ENCODE peak calls at places on chromosomes 3 and 15, in five cellular contexts. S, V, A, D and C are unnamed samples.

GRCh38 chr3:134650431-134651346 is at the start of gene KY:
- DNase-seq in S (no peak), D (peak), V (no peak), A (peak), C (no peak)

GRCh38 chr15:71730277-71731144 is 79.8 kb upstream of the NR2E3 start:
- DNase-seq in D (no peak), V (peak), S (no peak), A (peak), C (no peak)

GRCh38 chr3:133125802-133126201 is 87.6 kb downstream of the TMEM108 start:
- DNase-seq in A (no peak), S (no peak), D (no peak), V (no peak), C (no peak)

GRCh38 chr15:69232144-69232543 is 66.6 kb upstream of the PAQR5 start:
- DNase-seq in D (no peak), V (no peak), A (peak), S (no peak), C (no peak)

GRCh38 chr3:117246771-117247555 is 537.4 kb downstream of the TUSC7 start:
- DNase-seq in V (no peak), D (no peak), S (no peak), A (no peak), C (no peak)

GRCh38 chr3:158460929-158461328 is 110.1 kb upstream of the MLF1 start:
- DNase-seq in V (no peak), A (no peak), S (no peak), D (no peak), C (no peak)

GRCh38 chr3:175980731-175981130 is 1121.6 kb downstream of the NAALADL2 start:
- DNase-seq in A (no peak), S (no peak), V (no peak), D (no peak), C (no peak)

GRCh38 chr3:34016925-34017592 is 218.6 kb downstream of the PDCD6IP start:
- DNase-seq in A (peak), V (no peak), S (no peak), D (no peak), C (peak)

GRCh38 chr3:8282541-8283165 is 219.0 kb upstream of the LMCD1 start:
- DNase-seq in S (no peak), A (peak), D (no peak), V (no peak), C (no peak)

GRCh38 chr3:115658032-115658336 is 34.7 kb downstream of the GAP43 start:
- DNase-seq in S (no peak), A (no peak), V (no peak), D (no peak), C (no peak)

GRCh38 chr15:81950841-81951414 is 94.9 kb downstream of the MEX3B start:
- DNase-seq in V (no peak), S (no peak), A (no peak), D (no peak), C (no peak)

GRCh38 chr3:173065543-173065970 is 75.5 kb downstream of the SPATA16 start:
- DNase-seq in S (no peak), V (no peak), A (no peak), D (no peak), C (no peak)

GRCh38 chr3:15899438-15899837 is 101.7 kb upstream of the ANKRD28 start:
- DNase-seq in S (no peak), V (no peak), A (peak), D (no peak), C (no peak)

GRCh38 chr15:25690673-25691543 is 172.2 kb downstream of the ATP10A start:
- DNase-seq in S (no peak), V (peak), A (no peak), D (no peak), C (no peak)

GRCh38 chr3:57080171-57080570 is 19.7 kb downstream of the SPATA12 start:
- DNase-seq in S (no peak), V (no peak), D (no peak), A (no peak), C (no peak)

GRCh38 chr15:87661952-87662351 is 594.6 kb downstream of the NTRK3 start:
- DNase-seq in D (no peak), V (no peak), A (no peak), S (no peak), C (no peak)

GRCh38 chr3:53773586-53774368 is 72.4 kb downstream of the CHDH start:
- DNase-seq in D (no peak), V (no peak), S (no peak), A (no peak), C (no peak)

GRCh38 chr15:86425746-86426145 is 346.1 kb downstream of the AGBL1 start:
- DNase-seq in V (no peak), D (no peak), A (no peak), S (no peak), C (no peak)

GRCh38 chr3:34374521-34374920 is 576.1 kb downstream of the PDCD6IP start:
- DNase-seq in V (no peak), A (no peak), S (no peak), D (no peak), C (no peak)

GRCh38 chr3:22147161-22147560 is 396.2 kb upstream of the ZNF385D start:
- DNase-seq in S (no peak), V (no peak), D (no peak), A (no peak), C (no peak)

GRCh38 chr3:124260206-124260915 is 268.4 kb upstream of the ROPN1 start:
- DNase-seq in A (peak), D (no peak), V (peak), S (no peak), C (no peak)